ENCODE peak calls at places on chromosomes 3 and 15, in five cellular contexts. One of them, this sample, is unnamed.
A peak's percentile ranks its signal among the peaks of the same experiment; 100 is the strongest.

GRCh38 chr15:90219421-90220141 is 14.2 kb downstream of the CIB1 start:
- DNase-seq in lower lobe of right lung: peak; percentile 69
- DNase-seq in brain microvascular endothelial cell: no peak
- DNase-seq in thoracic aorta: no peak
- DNase-seq in AG10803: no peak
- DNase-seq in this sample: peak; percentile 63

GRCh38 chr15:36579792-36580431 is 486 bp downstream of the CDIN1 start:
- DNase-seq in lower lobe of right lung: peak; percentile 55
- DNase-seq in brain microvascular endothelial cell: no peak
- DNase-seq in thoracic aorta: no peak
- DNase-seq in AG10803: peak; percentile 15
- DNase-seq in this sample: no peak

GRCh38 chr3:183817639-183818038 is 7.7 kb downstream of the MAP6D1 start:
- DNase-seq in lower lobe of right lung: no peak
- DNase-seq in brain microvascular endothelial cell: no peak
- DNase-seq in thoracic aorta: no peak
- DNase-seq in AG10803: no peak
- DNase-seq in this sample: no peak

GRCh38 chr3:144556392-144556791 is 584.8 kb downstream of the DIPK2A start:
- DNase-seq in lower lobe of right lung: no peak
- DNase-seq in brain microvascular endothelial cell: peak; percentile 69
- DNase-seq in thoracic aorta: no peak
- DNase-seq in AG10803: peak; percentile 13
- DNase-seq in this sample: no peak

GRCh38 chr3:41684802-41685740 is 276.8 kb downstream of the ULK4 start:
- DNase-seq in lower lobe of right lung: no peak
- DNase-seq in brain microvascular endothelial cell: no peak
- DNase-seq in thoracic aorta: no peak
- DNase-seq in AG10803: peak; percentile 36
- DNase-seq in this sample: no peak

GRCh38 chr3:150091626-150092025 is 120.9 kb upstream of the PFN2 start:
- DNase-seq in lower lobe of right lung: no peak
- DNase-seq in brain microvascular endothelial cell: no peak
- DNase-seq in thoracic aorta: no peak
- DNase-seq in AG10803: peak; percentile 79
- DNase-seq in this sample: no peak

GRCh38 chr3:54123538-54124196 is 1.3 kb downstream of the CACNA2D3 start:
- DNase-seq in lower lobe of right lung: no peak
- DNase-seq in brain microvascular endothelial cell: no peak
- DNase-seq in thoracic aorta: no peak
- DNase-seq in AG10803: no peak
- DNase-seq in this sample: no peak

GRCh38 chr15:85865070-85865684 is 70.5 kb upstream of the KLHL25 start:
- DNase-seq in lower lobe of right lung: no peak
- DNase-seq in brain microvascular endothelial cell: peak; percentile 29
- DNase-seq in thoracic aorta: no peak
- DNase-seq in AG10803: peak; percentile 50
- DNase-seq in this sample: peak; percentile 65

GRCh38 chr15:61227269-61228024 is 1.7 kb downstream of the RORA start:
- DNase-seq in lower lobe of right lung: no peak
- DNase-seq in brain microvascular endothelial cell: peak; percentile 41
- DNase-seq in thoracic aorta: no peak
- DNase-seq in AG10803: peak; percentile 73
- DNase-seq in this sample: no peak

GRCh38 chr3:96192951-96193350 is 621.4 kb upstream of the EPHA6 start:
- DNase-seq in lower lobe of right lung: no peak
- DNase-seq in brain microvascular endothelial cell: no peak
- DNase-seq in thoracic aorta: no peak
- DNase-seq in AG10803: no peak
- DNase-seq in this sample: no peak

GRCh38 chr3:99997293-99997692 is 117.0 kb downstream of the FILIP1L start:
- DNase-seq in lower lobe of right lung: no peak
- DNase-seq in brain microvascular endothelial cell: no peak
- DNase-seq in thoracic aorta: no peak
- DNase-seq in AG10803: no peak
- DNase-seq in this sample: no peak

GRCh38 chr15:55387027-55387426 is 21.1 kb downstream of the CCPG1 start:
- DNase-seq in lower lobe of right lung: no peak
- DNase-seq in brain microvascular endothelial cell: no peak
- DNase-seq in thoracic aorta: no peak
- DNase-seq in AG10803: no peak
- DNase-seq in this sample: no peak

GRCh38 chr15:62472616-62473299 is 307.7 kb upstream of the C2CD4B start:
- DNase-seq in lower lobe of right lung: no peak
- DNase-seq in brain microvascular endothelial cell: no peak
- DNase-seq in thoracic aorta: no peak
- DNase-seq in AG10803: no peak
- DNase-seq in this sample: no peak

GRCh38 chr3:94020293-94020692 is 8.1 kb downstream of the STX19 start:
- DNase-seq in lower lobe of right lung: no peak
- DNase-seq in brain microvascular endothelial cell: no peak
- DNase-seq in thoracic aorta: no peak
- DNase-seq in AG10803: no peak
- DNase-seq in this sample: no peak

GRCh38 chr3:114214542-114215341 is 22.6 kb downstream of the ZNF80 start:
- DNase-seq in lower lobe of right lung: no peak
- DNase-seq in brain microvascular endothelial cell: no peak
- DNase-seq in thoracic aorta: no peak
- DNase-seq in AG10803: no peak
- DNase-seq in this sample: no peak

GRCh38 chr3:21954709-21955108 is 203.7 kb upstream of the ZNF385D start:
- DNase-seq in lower lobe of right lung: no peak
- DNase-seq in brain microvascular endothelial cell: peak; percentile 75
- DNase-seq in thoracic aorta: no peak
- DNase-seq in AG10803: peak; percentile 84
- DNase-seq in this sample: no peak

GRCh38 chr3:46097691-46098241 is 70.5 kb upstream of the XCR1 start:
- DNase-seq in lower lobe of right lung: no peak
- DNase-seq in brain microvascular endothelial cell: peak; percentile 45
- DNase-seq in thoracic aorta: no peak
- DNase-seq in AG10803: peak; percentile 74
- DNase-seq in this sample: no peak

GRCh38 chr3:20564966-20565365 is 379.0 kb upstream of the SGO1 start:
- DNase-seq in lower lobe of right lung: no peak
- DNase-seq in brain microvascular endothelial cell: no peak
- DNase-seq in thoracic aorta: no peak
- DNase-seq in AG10803: peak; percentile 68
- DNase-seq in this sample: no peak

GRCh38 chr3:42701371-42702065 is 1.1 kb downstream of the HHATL start:
- DNase-seq in lower lobe of right lung: peak; percentile 67
- DNase-seq in brain microvascular endothelial cell: no peak
- DNase-seq in thoracic aorta: peak; percentile 12
- DNase-seq in AG10803: peak; percentile 15
- DNase-seq in this sample: peak; percentile 53

GRCh38 chr3:50583897-50584296 is 14.6 kb downstream of the HEMK1 start:
- DNase-seq in lower lobe of right lung: peak; percentile 89
- DNase-seq in brain microvascular endothelial cell: no peak
- DNase-seq in thoracic aorta: no peak
- DNase-seq in AG10803: peak; percentile 68
- DNase-seq in this sample: no peak

GRCh38 chr15:52076889-52077781 is 35.4 kb downstream of the BCL2L10 start:
- DNase-seq in lower lobe of right lung: no peak
- DNase-seq in brain microvascular endothelial cell: peak; percentile 92
- DNase-seq in thoracic aorta: no peak
- DNase-seq in AG10803: peak; percentile 72
- DNase-seq in this sample: no peak

GRCh38 chr3:11363732-11364131 is 91.5 kb downstream of the ATG7 start:
- DNase-seq in lower lobe of right lung: no peak
- DNase-seq in brain microvascular endothelial cell: no peak
- DNase-seq in thoracic aorta: no peak
- DNase-seq in AG10803: no peak
- DNase-seq in this sample: no peak

GRCh38 chr3:59133350-59133749 is 83.5 kb upstream of the CFAP20DC start:
- DNase-seq in lower lobe of right lung: no peak
- DNase-seq in brain microvascular endothelial cell: no peak
- DNase-seq in thoracic aorta: no peak
- DNase-seq in AG10803: peak; percentile 75
- DNase-seq in this sample: no peak

GRCh38 chr3:14691239-14691638 is 16.3 kb downstream of the C3orf20 start:
- DNase-seq in lower lobe of right lung: no peak
- DNase-seq in brain microvascular endothelial cell: no peak
- DNase-seq in thoracic aorta: no peak
- DNase-seq in AG10803: no peak
- DNase-seq in this sample: no peak

DNA sequence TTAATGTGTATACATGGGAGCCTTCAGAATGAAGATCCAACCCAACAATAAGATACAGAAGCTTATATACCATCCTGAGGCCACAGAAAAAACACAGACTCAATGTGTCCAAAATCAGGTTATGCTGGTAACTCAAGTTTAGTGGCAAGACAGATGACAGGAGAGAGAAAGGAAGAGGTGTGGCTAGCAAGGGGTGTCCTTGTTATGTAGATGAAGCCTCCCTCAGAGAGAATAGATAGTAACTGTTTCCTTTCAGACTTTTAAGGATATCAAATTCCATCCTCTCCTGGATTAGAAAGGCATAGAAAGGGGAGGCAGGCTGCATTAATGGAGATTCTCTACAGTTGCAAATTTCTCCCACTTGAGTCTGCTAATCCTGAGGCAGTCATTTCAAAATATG is 447.4 kb downstream of the GABRB3 start:
- DNase-seq in lower lobe of right lung: no peak
- DNase-seq in brain microvascular endothelial cell: no peak
- DNase-seq in thoracic aorta: no peak
- DNase-seq in AG10803: no peak
- DNase-seq in this sample: no peak
- H3K4me3 ChIP-seq in lower lobe of right lung: no peak overlapping the region
- H3K4me3 ChIP-seq in brain microvascular endothelial cell: no peak overlapping the region
- H3K4me3 ChIP-seq in thoracic aorta: no peak overlapping the region
- H3K4me3 ChIP-seq in AG10803: no peak overlapping the region
- H3K4me3 ChIP-seq in this sample: no peak overlapping the region

GRCh38 chr15:74836846-74837245 is 6.1 kb downstream of the ULK3 start:
- DNase-seq in lower lobe of right lung: no peak
- DNase-seq in brain microvascular endothelial cell: no peak
- DNase-seq in thoracic aorta: no peak
- DNase-seq in AG10803: no peak
- DNase-seq in this sample: no peak

GRCh38 chr15:74838746-74839525 is 4.0 kb downstream of the ULK3 start:
- DNase-seq in lower lobe of right lung: no peak
- DNase-seq in brain microvascular endothelial cell: no peak
- DNase-seq in thoracic aorta: no peak
- DNase-seq in AG10803: no peak
- DNase-seq in this sample: no peak

GRCh38 chr15:74838117-74838516 is 4.8 kb downstream of the ULK3 start:
- DNase-seq in lower lobe of right lung: no peak
- DNase-seq in brain microvascular endothelial cell: no peak
- DNase-seq in thoracic aorta: no peak
- DNase-seq in AG10803: no peak
- DNase-seq in this sample: no peak

GRCh38 chr15:74835312-74835823 is 7.6 kb downstream of the ULK3 start:
- DNase-seq in lower lobe of right lung: peak; percentile 71
- DNase-seq in brain microvascular endothelial cell: peak; percentile 26
- DNase-seq in thoracic aorta: no peak
- DNase-seq in AG10803: peak; percentile 28
- DNase-seq in this sample: peak; percentile 76

GRCh38 chr15:74837482-74837881 is 5.5 kb downstream of the ULK3 start:
- DNase-seq in lower lobe of right lung: no peak
- DNase-seq in brain microvascular endothelial cell: no peak
- DNase-seq in thoracic aorta: no peak
- DNase-seq in AG10803: no peak
- DNase-seq in this sample: no peak
- TF ChIP-seq CTCF in lower lobe of right lung: no peak
- TF ChIP-seq CTCF in brain microvascular endothelial cell: no peak
- TF ChIP-seq CTCF in thoracic aorta: no peak
- TF ChIP-seq CTCF in AG10803: no peak
- TF ChIP-seq CTCF in this sample: no peak

GRCh38 chr3:38168988-38169363 is 3.6 kb downstream of the OXSR1 start:
- DNase-seq in lower lobe of right lung: no peak
- DNase-seq in brain microvascular endothelial cell: no peak
- DNase-seq in thoracic aorta: no peak
- DNase-seq in AG10803: peak; percentile 34
- DNase-seq in this sample: no peak
- H3K4me3 ChIP-seq in lower lobe of right lung: no peak overlapping the region
- H3K4me3 ChIP-seq in brain microvascular endothelial cell: no peak overlapping the region
- H3K4me3 ChIP-seq in thoracic aorta: no peak overlapping the region
- H3K4me3 ChIP-seq in AG10803: no peak overlapping the region
- H3K4me3 ChIP-seq in this sample: no peak overlapping the region

DNA sequence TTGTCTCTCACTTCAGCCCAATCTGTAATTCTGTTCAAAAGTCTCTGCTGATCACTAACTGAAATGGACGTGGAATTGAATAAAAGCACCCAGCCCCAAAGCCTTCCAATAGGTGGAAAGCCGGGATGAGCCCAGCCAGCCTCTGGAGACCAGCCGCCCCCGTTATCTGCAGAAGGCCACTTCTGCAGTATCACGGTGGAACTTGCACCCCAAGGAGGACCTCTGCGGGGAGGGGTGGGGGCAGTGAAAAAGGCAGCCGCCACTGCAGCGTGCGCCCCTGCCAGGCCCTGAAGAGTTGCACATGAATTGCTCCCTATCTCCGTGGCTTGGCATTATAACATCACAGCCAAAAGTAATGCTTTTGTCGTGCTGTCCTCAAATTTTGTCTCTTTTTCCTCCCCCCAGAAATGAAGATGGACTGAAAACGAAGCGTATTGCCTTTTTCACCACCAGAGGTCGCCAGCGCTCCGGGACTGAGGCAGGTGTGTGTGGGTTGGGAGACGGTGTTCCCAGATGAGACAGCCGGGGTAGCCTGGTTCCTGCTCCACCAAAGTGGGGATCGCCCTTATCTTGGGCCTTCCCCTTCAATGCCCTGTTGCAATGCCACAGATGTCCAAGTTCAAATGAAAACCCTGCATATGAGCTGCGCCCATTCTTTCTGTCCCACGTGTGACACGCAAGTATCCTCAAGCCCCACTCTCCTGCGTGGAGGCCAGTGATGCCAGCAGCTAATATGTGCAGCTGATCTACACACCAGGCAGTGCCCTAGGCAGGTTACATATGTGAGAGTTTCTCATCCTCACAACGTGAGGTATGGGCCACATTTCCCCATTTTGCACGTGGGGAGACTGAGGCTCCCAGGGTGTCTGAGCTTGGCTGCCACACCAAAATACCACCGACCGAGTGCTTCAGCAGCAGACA is 96.0 kb downstream of the LRRK1 start:
- DNase-seq in lower lobe of right lung: peak; percentile 80
- DNase-seq in brain microvascular endothelial cell: peak; percentile 45
- DNase-seq in thoracic aorta: no peak
- DNase-seq in AG10803: peak; percentile 52
- DNase-seq in this sample: peak; percentile 59
- TF ChIP-seq CTCF in lower lobe of right lung: peak; percentile 82
- TF ChIP-seq CTCF in brain microvascular endothelial cell: peak; percentile 95
- TF ChIP-seq CTCF in thoracic aorta: peak; percentile 83
- TF ChIP-seq CTCF in AG10803: peak; percentile 90
- TF ChIP-seq CTCF in this sample: peak; percentile 83

This sample was measured in Caco-2.